ENCODE peak calls at places on chromosomes 2 and 18, in five cellular contexts. Z is heart right ventricle, N is GM23338, S is K562, C is vagina. J is an unnamed sample.

GRCh38 chr18:57141208-57142129 is 5.4 kb upstream of the BOD1L2 start:
- DNase-seq in S (peak), C (no peak), Z (no peak), N (no peak), J (no peak)

GRCh38 chr2:217793566-217794132 is 209.1 kb downstream of the TNS1 start:
- DNase-seq in Z (no peak), N (no peak), S (no peak), C (peak), J (no peak)

GRCh38 chr2:120949957-120950590 is 214.4 kb downstream of the GLI2 start:
- DNase-seq in Z (no peak), S (no peak), C (no peak), N (no peak), J (no peak)

GRCh38 chr2:139383532-139383931 is 603.3 kb upstream of the NXPH2 start:
- DNase-seq in N (no peak), S (no peak), C (no peak), Z (no peak), J (no peak)

GRCh38 chr2:166180951-166181812 is 53.4 kb upstream of the SCN1A start:
- DNase-seq in N (peak), S (peak), Z (peak), C (no peak), J (peak)

GRCh38 chr2:26068602-26069298 is 34.9 kb downstream of the RAB10 start:
- DNase-seq in C (no peak), Z (no peak), N (peak), S (peak), J (peak)

GRCh38 chr18:54316071-54316820 is 41.4 kb downstream of the STARD6 start:
- DNase-seq in S (no peak), C (no peak), Z (no peak), N (no peak), J (no peak)

GRCh38 chr2:226354434-226354833 is 445.2 kb downstream of the IRS1 start:
- DNase-seq in Z (no peak), C (no peak), N (no peak), S (no peak), J (peak)

GRCh38 chr2:28644760-28645159 is 106.9 kb upstream of the PPP1CB start:
- DNase-seq in C (no peak), S (no peak), N (no peak), Z (no peak), J (no peak)

GRCh38 chr2:112646102-112646719 is 472 bp downstream of the SLC20A1 start:
- DNase-seq in S (no peak), C (no peak), Z (no peak), N (peak), J (no peak)

GRCh38 chr2:44651974-44652373 is 289.5 kb upstream of the SIX3 start:
- DNase-seq in N (no peak), S (no peak), C (no peak), Z (no peak), J (no peak)

GRCh38 chr2:207747653-207748560 is 21.8 kb downstream of the FZD5 start:
- DNase-seq in N (no peak), Z (no peak), C (no peak), S (no peak), J (peak)

GRCh38 chr2:24621779-24622538 is 130.9 kb downstream of the NCOA1 start:
- DNase-seq in Z (no peak), S (no peak), C (no peak), N (no peak), J (no peak)

GRCh38 chr18:79879566-79879965 is 71.9 kb downstream of the SLC66A2 start:
- DNase-seq in S (no peak), Z (no peak), C (no peak), N (no peak), J (no peak)

GRCh38 chr2:46200861-46201605 is 96.2 kb upstream of the EPAS1 start:
- DNase-seq in N (no peak), C (no peak), Z (no peak), S (no peak), J (no peak)

GRCh38 chr2:112149866-112150435 is 11.8 kb downstream of the FBLN7 start:
- DNase-seq in Z (no peak), N (no peak), C (no peak), S (no peak), J (no peak)

GRCh38 chr2:157418215-157418614 is 25.7 kb downstream of the CYTIP start:
- DNase-seq in Z (no peak), C (no peak), S (no peak), N (no peak), J (no peak)

GRCh38 chr18:49768051-49768391 is 45.3 kb downstream of the ACAA2 start:
- DNase-seq in C (no peak), S (peak), Z (peak), N (peak), J (peak)

GRCh38 chr2:16198166-16198912 is 258.0 kb downstream of the MYCN start:
- DNase-seq in Z (no peak), N (no peak), C (no peak), S (no peak), J (no peak)

GRCh38 chr2:120526047-120526562 is 180.2 kb downstream of the INHBB start:
- DNase-seq in N (peak), C (no peak), S (no peak), Z (no peak), J (no peak)

GRCh38 chr2:220531216-220531615 is 903.8 kb downstream of the SLC4A3 start:
- DNase-seq in S (no peak), N (no peak), Z (no peak), C (no peak), J (no peak)

GRCh38 chr2:108583903-108584520 is 49.7 kb downstream of the LIMS1 start:
- DNase-seq in N (peak), S (peak), C (no peak), Z (no peak), J (peak)

GRCh38 chr2:229387815-229388214 is 116.7 kb upstream of the PID1 start:
- DNase-seq in C (no peak), N (no peak), Z (no peak), S (no peak), J (peak)

GRCh38 chr2:229454934-229455631 is 184.0 kb upstream of the PID1 start:
- DNase-seq in Z (no peak), N (no peak), C (no peak), S (no peak), J (peak)

GRCh38 chr18:75125359-75126331 is 83.3 kb downstream of the PTGR3 start:
- DNase-seq in Z (no peak), S (peak), C (peak), N (peak), J (no peak)
- TF ChIP-seq CTCF in Z (no peak), S (peak), C (no peak), N (peak), J (no peak)

GRCh38 chr2:3044587-3045317 is 332.9 kb downstream of the EIPR1 start:
- DNase-seq in Z (no peak), C (no peak), N (no peak), S (no peak), J (no peak)
- TF ChIP-seq CTCF in Z (no peak), C (no peak), N (no peak), S (no peak), J (no peak)

GRCh38 chr2:49369650-49370049 is 215.3 kb upstream of the FSHR start:
- DNase-seq in Z (no peak), C (no peak), N (no peak), S (no peak), J (no peak)
- TF ChIP-seq CTCF in Z (no peak), C (no peak), N (no peak), S (no peak), J (no peak)

DNA sequence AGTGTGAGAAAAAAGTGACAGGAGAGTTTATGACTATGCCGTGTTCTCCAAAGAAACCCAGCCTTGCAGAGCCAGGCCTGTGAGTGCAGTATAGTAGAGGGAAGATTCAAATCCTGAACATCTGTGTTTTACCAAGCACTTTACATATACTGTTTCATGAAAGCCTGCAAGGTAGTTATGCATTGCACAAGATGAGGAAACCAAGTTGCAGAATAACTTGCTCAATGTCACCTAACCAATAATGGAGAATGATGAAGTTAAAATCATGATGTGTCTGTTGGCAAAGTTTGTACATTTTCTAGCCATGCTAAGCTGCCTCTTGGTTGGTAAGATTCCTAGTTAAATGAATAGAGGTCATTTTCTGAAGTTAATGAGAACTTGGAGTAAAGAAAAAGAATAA is 29.3 kb downstream of the SYT4 start:
- DNase-seq in C (no peak), N (no peak), Z (no peak), S (no peak), J (no peak)
- TF ChIP-seq CTCF in C (no peak), N (no peak), Z (no peak), S (no peak), J (no peak)

DNA sequence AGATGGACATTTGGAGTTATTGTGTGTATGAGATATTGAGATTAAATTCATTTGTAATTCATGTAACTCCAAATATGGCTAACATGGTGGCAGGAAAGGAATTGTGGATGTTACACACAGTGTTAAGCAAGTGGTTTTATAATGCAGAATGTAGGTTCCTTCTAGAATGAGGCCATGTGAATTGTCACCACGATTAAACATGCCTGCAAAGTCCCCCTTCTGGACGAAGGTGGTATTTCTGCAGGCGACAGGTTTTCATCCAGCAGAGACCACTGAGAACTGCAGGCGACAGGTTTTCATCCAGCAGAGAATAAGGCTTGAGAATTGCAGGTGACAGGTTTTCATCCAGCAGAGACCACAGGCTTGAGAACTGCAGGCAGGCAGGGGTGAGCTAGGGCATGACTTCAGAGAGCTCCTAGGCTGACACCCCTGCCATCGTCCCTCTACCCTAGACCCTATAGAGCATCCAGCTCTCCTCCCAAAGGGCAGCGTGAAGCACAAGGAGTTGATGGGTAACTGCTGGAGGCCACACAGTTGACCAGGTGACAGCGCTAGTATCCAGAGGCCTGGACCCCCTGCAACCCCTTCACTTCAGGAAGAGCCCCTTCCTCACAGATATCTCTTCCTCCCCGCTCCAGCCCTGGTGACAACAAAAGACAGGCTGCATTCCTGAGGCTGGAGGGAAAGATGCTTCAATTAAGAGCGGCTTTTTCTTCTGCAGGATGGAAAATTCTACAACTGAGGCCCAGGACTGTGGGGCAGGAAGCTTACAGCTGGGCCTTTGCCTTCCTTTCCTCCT is 175.8 kb downstream of the LOXHD1 start:
- DNase-seq in C (no peak), N (peak), Z (no peak), S (peak), J (peak)
- TF ChIP-seq CTCF in C (peak), N (peak), Z (peak), S (peak), J (peak)

DNA sequence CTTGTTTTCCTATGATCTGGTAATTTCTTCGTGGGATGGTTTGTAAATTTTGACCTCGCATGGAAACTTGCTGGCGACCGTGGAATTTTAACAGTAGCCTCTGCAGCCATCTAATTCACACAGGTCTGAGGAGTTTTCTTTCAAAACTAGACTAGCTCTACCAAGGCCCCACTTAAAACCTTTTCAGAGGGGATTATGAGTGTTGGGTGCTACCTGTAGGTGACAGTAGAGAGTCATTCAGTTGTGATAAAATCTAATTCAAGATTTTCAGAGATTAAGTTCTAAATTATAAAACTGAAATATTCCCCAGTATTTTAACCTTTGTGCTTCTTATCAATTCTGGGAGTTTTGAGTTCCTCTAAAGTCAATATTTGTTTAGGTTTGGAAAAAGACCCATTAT is 31.0 kb downstream of the THSD7B start:
- DNase-seq in C (no peak), S (no peak), N (peak), Z (no peak), J (no peak)
- TF ChIP-seq CTCF in C (no peak), S (no peak), N (peak), Z (no peak), J (no peak)

GRCh38 chr2:12717191-12717987 is 653 bp downstream of the TRIB2 start:
- DNase-seq in C (no peak), S (peak), Z (peak), N (peak), J (peak)

GRCh38 chr2:12720181-12720580 is 3.4 kb downstream of the TRIB2 start:
- DNase-seq in C (no peak), S (peak), N (no peak), Z (no peak), J (peak)

GRCh38 chr2:12717988-12718661 is 1.4 kb downstream of the TRIB2 start:
- DNase-seq in C (no peak), S (peak), Z (no peak), N (peak), J (no peak)

GRCh38 chr2:12719400-12720104 is 2.8 kb downstream of the TRIB2 start:
- DNase-seq in C (no peak), Z (no peak), N (no peak), S (no peak), J (peak)

GRCh38 chr2:12718662-12719399 is 2.1 kb downstream of the TRIB2 start:
- DNase-seq in C (no peak), Z (no peak), N (peak), S (peak), J (no peak)
- TF ChIP-seq CTCF in C (no peak), Z (no peak), N (no peak), S (no peak), J (no peak)

DNA sequence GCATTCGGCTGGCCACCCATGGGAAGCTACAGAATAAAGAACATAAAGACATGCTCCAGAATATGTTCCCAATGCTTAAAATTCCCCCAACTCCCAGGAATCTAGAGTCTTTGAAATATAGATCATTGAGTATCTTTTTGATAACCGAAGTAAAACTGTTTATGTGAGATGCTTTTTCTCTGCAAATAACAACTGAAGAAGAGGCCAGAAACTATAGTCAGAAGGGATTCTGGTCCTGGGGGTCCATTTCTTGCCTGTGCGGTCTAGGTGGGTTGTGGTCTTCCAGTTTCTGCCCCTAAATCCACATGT is 30.6 kb upstream of the SLC66A3 start:
- DNase-seq in C (no peak), Z (no peak), S (no peak), N (no peak), J (no peak)
- TF ChIP-seq CTCF in C (no peak), Z (no peak), S (no peak), N (no peak), J (no peak)